ENCODE peak calls at places on chromosomes 1 and 21, in seven cellular contexts. C is NCI-H774; B is activated CD8-positive, alpha-beta memory T cell treated with anti-CD3 and anti-CD28 coated beads, Interleukin-2, amount 10 ng/mL, durations not matched to agents 7 days and 5 days; Z is psoas muscle; U is foreskin fibroblast; V is amygdala; J is mesendoderm. I is an unnamed sample.
A peak's percentile ranks its signal among the peaks of the same experiment; 100 is the strongest.

GRCh38 chr1:14878951-14879350 is 274.6 kb upstream of the TMEM51 start:
- DNase-seq in Z (no peak), V (no peak), U (no peak), C (no peak), J (no peak), B (no peak), I (no peak)

GRCh38 chr1:94081566-94082344 is 39.2 kb downstream of the ABCA4 start:
- DNase-seq in V (no peak), Z (no peak), C (no peak), U (peak; percentile 94), B (no peak), J (no peak), I (peak; percentile 91)

GRCh38 chr21:29256125-29256895 is 42.4 kb upstream of the BACH1 start:
- DNase-seq in V (no peak), Z (no peak), C (peak; percentile 51), J (no peak), B (no peak), U (no peak), I (no peak)

GRCh38 chr1:202625416-202626360 is 84.6 kb downstream of the SYT2 start:
- DNase-seq in Z (peak; percentile 88), C (peak; percentile 9), U (peak; percentile 82), V (peak; percentile 17), B (peak; percentile 83), J (peak; percentile 81), I (peak; percentile 57)

GRCh38 chr1:159005676-159006075 is 4.0 kb upstream of the IFI16 start:
- DNase-seq in Z (no peak), C (no peak), B (no peak), U (peak; percentile 39), V (no peak), J (peak; percentile 89), I (no peak)

GRCh38 chr21:28253378-28253777 is 739.3 kb downstream of the LTN1 start:
- DNase-seq in Z (no peak), B (no peak), J (no peak), V (no peak), C (no peak), U (peak; percentile 83), I (peak; percentile 62)

GRCh38 chr1:227192163-227192562 is 126.1 kb downstream of the CDC42BPA start:
- DNase-seq in V (peak; percentile 16), C (no peak), U (peak; percentile 97), Z (peak; percentile 76), B (peak; percentile 53), J (peak; percentile 75), I (peak; percentile 98)

GRCh38 chr1:18256318-18257235 is 149.0 kb downstream of the IGSF21 start:
- DNase-seq in U (peak; percentile 28), J (peak; percentile 87), C (no peak), V (no peak), Z (no peak), B (peak; percentile 41), I (no peak)

GRCh38 chr21:32364387-32364786 is 28.4 kb downstream of the URB1 start:
- DNase-seq in U (no peak), C (no peak), V (no peak), B (no peak), Z (no peak), J (no peak), I (no peak)

GRCh38 chr1:222043444-222044292 is 301.8 kb upstream of the DUSP10 start:
- DNase-seq in U (peak; percentile 92), J (no peak), B (no peak), Z (no peak), V (no peak), C (no peak), I (peak; percentile 98)

GRCh38 chr1:17197696-17198095 is 7.2 kb upstream of the PADI1 start:
- DNase-seq in B (no peak), Z (peak; percentile 20), V (no peak), C (no peak), U (no peak), J (no peak), I (no peak)

GRCh38 chr1:214102907-214103306 is 115.1 kb downstream of the PROX1 start:
- DNase-seq in U (peak; percentile 89), J (no peak), C (no peak), Z (no peak), B (no peak), V (no peak), I (peak; percentile 90)